ENCODE peak calls at places on chromosomes 11 and 22, in five cellular contexts. E, D, W, A and Y are unnamed samples.

GRCh38 chr11:72015511-72016061 is 16.9 kb downstream of the IL18BP start:
- DNase-seq in E (peak), D (no peak), W (peak), A (peak), Y (no peak)

GRCh38 chr11:283405-284080 is 5.3 kb downstream of the NLRP6 start:
- DNase-seq in E (no peak), D (no peak), W (peak), A (no peak), Y (no peak)

GRCh38 chr22:21632237-21632895 is at the start of gene CCDC116:
- DNase-seq in E (peak), D (peak), W (no peak), A (no peak), Y (peak)

GRCh38 chr11:77410076-77410827 is 63.6 kb downstream of the PAK1 start:
- DNase-seq in E (peak), D (no peak), W (no peak), A (no peak), Y (no peak)

GRCh38 chr11:127345819-127346459 is 345.4 kb upstream of the KIRREL3 start:
- DNase-seq in E (peak), D (no peak), W (no peak), A (peak), Y (peak)

GRCh38 chr11:122619757-122620156 is 35.8 kb upstream of the UBASH3B start:
- DNase-seq in E (no peak), D (no peak), W (no peak), A (no peak), Y (no peak)

GRCh38 chr11:79042824-79043223 is 398.0 kb downstream of the TENM4 start:
- DNase-seq in E (no peak), D (no peak), W (no peak), A (no peak), Y (no peak)

GRCh38 chr11:102318469-102318868 is 1.2 kb downstream of the BIRC3 start:
- DNase-seq in E (no peak), D (peak), W (no peak), A (no peak), Y (peak)

GRCh38 chr11:120929090-120929489 is 94.8 kb upstream of the TBCEL start:
- DNase-seq in E (no peak), D (no peak), W (no peak), A (no peak), Y (no peak)

DNA sequence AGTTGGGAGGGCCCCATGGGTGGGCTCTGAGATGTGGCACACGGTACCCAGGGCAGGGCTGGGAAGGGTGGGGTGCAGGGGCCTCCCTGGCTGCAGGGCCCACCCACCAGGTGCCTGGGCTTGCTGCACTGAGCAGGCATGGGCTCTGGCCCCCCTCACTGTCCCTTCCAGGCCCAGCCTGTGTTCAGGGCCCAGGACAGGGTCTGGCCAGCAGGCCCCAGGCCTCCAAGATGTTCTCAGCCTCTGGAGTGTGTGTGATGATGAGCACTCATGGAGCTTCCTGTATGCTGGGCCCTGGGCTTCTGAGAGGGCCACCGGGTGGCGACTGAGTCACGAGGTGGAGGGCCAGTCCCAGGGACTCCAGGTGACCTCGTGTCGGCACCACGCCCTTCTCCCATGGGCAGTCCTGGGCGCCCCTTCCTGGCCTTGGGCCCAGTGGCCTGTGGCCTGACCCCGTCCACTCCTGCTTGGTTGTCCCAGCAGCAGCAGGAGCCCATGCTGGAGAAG is 55.9 kb upstream of the CCDC188 start:
- DNase-seq in E (peak), D (no peak), W (no peak), A (peak), Y (no peak)
- H3K4me3 ChIP-seq in E (peak), D (peak), W (peak), A (peak), Y (peak)

GRCh38 chr11:85540635-85541034 is 86.5 kb downstream of the DLG2 start:
- DNase-seq in E (no peak), D (no peak), W (no peak), A (no peak), Y (no peak)
- TF ChIP-seq CTCF in E (no peak), D (no peak), W (no peak), A (no peak), Y (no peak)

GRCh38 chr11:69156218-69156639 is 494 bp downstream of the SMIM38 start:
- DNase-seq in E (no peak), D (no peak), W (no peak), A (peak), Y (peak)
- H3K4me3 ChIP-seq in E (no peak), D (no peak), W (no peak), A (no peak), Y (peak)

GRCh38 chr11:64718780-64719124 is 4.2 kb downstream of the NRXN2 start:
- DNase-seq in E (no peak), D (no peak), W (no peak), A (no peak), Y (no peak)
- TF ChIP-seq CTCF in E (no peak), D (no peak), W (no peak), A (no peak), Y (no peak)

GRCh38 chr11:59078435-59078834 is 7.7 kb upstream of the GLYATL1B start:
- DNase-seq in E (no peak), D (no peak), W (no peak), A (no peak), Y (no peak)
- H3K4me3 ChIP-seq in E (no peak), D (no peak), W (no peak), A (no peak), Y (no peak)